ENCODE peak calls at places on chromosomes 13 and 19, in nine cellular contexts. One of them, this sample, is unnamed.

GRCh38 chr13:66424417-66424816 is 805.7 kb downstream of the PCDH9 start:
- DNase-seq in AG04450: peak
- DNase-seq in EL: peak
- DNase-seq in iris pigment epithelial cell: peak
- DNase-seq in SJSA1: no peak
- DNase-seq in substantia nigra: no peak
- DNase-seq in HFFc6: peak
- DNase-seq in HTR-8/SVneo: no peak
- DNase-seq in stimulated activated CD4-positive, alpha-beta T cell treated with anti-CD3 and anti-CD28 coated beads, Interleukin-4, amount 100 ng/mL, for 1 hour: no peak
- DNase-seq in this sample: no peak

GRCh38 chr19:13812544-13812943 is 17.3 kb downstream of the ZSWIM4 start:
- DNase-seq in AG04450: no peak
- DNase-seq in EL: no peak
- DNase-seq in iris pigment epithelial cell: no peak
- DNase-seq in SJSA1: no peak
- DNase-seq in substantia nigra: no peak
- DNase-seq in HFFc6: no peak
- DNase-seq in HTR-8/SVneo: no peak
- DNase-seq in stimulated activated CD4-positive, alpha-beta T cell treated with anti-CD3 and anti-CD28 coated beads, Interleukin-4, amount 100 ng/mL, for 1 hour: no peak
- DNase-seq in this sample: no peak

GRCh38 chr19:40392894-40393517 is 3.0 kb upstream of the HIPK4 start:
- DNase-seq in AG04450: no peak
- DNase-seq in EL: no peak
- DNase-seq in iris pigment epithelial cell: no peak
- DNase-seq in SJSA1: no peak
- DNase-seq in substantia nigra: no peak
- DNase-seq in HFFc6: no peak
- DNase-seq in HTR-8/SVneo: peak
- DNase-seq in stimulated activated CD4-positive, alpha-beta T cell treated with anti-CD3 and anti-CD28 coated beads, Interleukin-4, amount 100 ng/mL, for 1 hour: no peak
- DNase-seq in this sample: no peak

GRCh38 chr19:56301886-56302620 is 12.6 kb downstream of the ZSCAN5A start:
- DNase-seq in AG04450: no peak
- DNase-seq in EL: no peak
- DNase-seq in iris pigment epithelial cell: no peak
- DNase-seq in SJSA1: no peak
- DNase-seq in substantia nigra: no peak
- DNase-seq in HFFc6: no peak
- DNase-seq in HTR-8/SVneo: no peak
- DNase-seq in stimulated activated CD4-positive, alpha-beta T cell treated with anti-CD3 and anti-CD28 coated beads, Interleukin-4, amount 100 ng/mL, for 1 hour: no peak
- DNase-seq in this sample: no peak

GRCh38 chr13:74574964-74575728 is 440.9 kb upstream of the KLF12 start:
- DNase-seq in AG04450: no peak
- DNase-seq in EL: no peak
- DNase-seq in iris pigment epithelial cell: no peak
- DNase-seq in SJSA1: no peak
- DNase-seq in substantia nigra: no peak
- DNase-seq in HFFc6: no peak
- DNase-seq in HTR-8/SVneo: no peak
- DNase-seq in stimulated activated CD4-positive, alpha-beta T cell treated with anti-CD3 and anti-CD28 coated beads, Interleukin-4, amount 100 ng/mL, for 1 hour: no peak
- DNase-seq in this sample: no peak

GRCh38 chr19:31641591-31641990 is 292.4 kb upstream of the TSHZ3 start:
- DNase-seq in AG04450: no peak
- DNase-seq in EL: no peak
- DNase-seq in iris pigment epithelial cell: no peak
- DNase-seq in SJSA1: no peak
- DNase-seq in substantia nigra: no peak
- DNase-seq in HFFc6: no peak
- DNase-seq in HTR-8/SVneo: no peak
- DNase-seq in stimulated activated CD4-positive, alpha-beta T cell treated with anti-CD3 and anti-CD28 coated beads, Interleukin-4, amount 100 ng/mL, for 1 hour: no peak
- DNase-seq in this sample: no peak

GRCh38 chr13:41554626-41555386 is 97.5 kb downstream of the RGCC start:
- DNase-seq in AG04450: no peak
- DNase-seq in EL: no peak
- DNase-seq in iris pigment epithelial cell: no peak
- DNase-seq in SJSA1: no peak
- DNase-seq in substantia nigra: no peak
- DNase-seq in HFFc6: no peak
- DNase-seq in HTR-8/SVneo: no peak
- DNase-seq in stimulated activated CD4-positive, alpha-beta T cell treated with anti-CD3 and anti-CD28 coated beads, Interleukin-4, amount 100 ng/mL, for 1 hour: no peak
- DNase-seq in this sample: peak

GRCh38 chr13:112067871-112068305 is 939 bp downstream of the SOX1 start:
- DNase-seq in AG04450: no peak
- DNase-seq in EL: no peak
- DNase-seq in iris pigment epithelial cell: peak
- DNase-seq in SJSA1: no peak
- DNase-seq in substantia nigra: no peak
- DNase-seq in HFFc6: no peak
- DNase-seq in HTR-8/SVneo: no peak
- DNase-seq in stimulated activated CD4-positive, alpha-beta T cell treated with anti-CD3 and anti-CD28 coated beads, Interleukin-4, amount 100 ng/mL, for 1 hour: no peak
- DNase-seq in this sample: no peak

GRCh38 chr13:49711218-49711863 is 20.1 kb upstream of the EBPL start:
- DNase-seq in AG04450: peak
- DNase-seq in EL: peak
- DNase-seq in iris pigment epithelial cell: peak
- DNase-seq in SJSA1: no peak
- DNase-seq in substantia nigra: no peak
- DNase-seq in HFFc6: peak
- DNase-seq in HTR-8/SVneo: no peak
- DNase-seq in stimulated activated CD4-positive, alpha-beta T cell treated with anti-CD3 and anti-CD28 coated beads, Interleukin-4, amount 100 ng/mL, for 1 hour: no peak
- DNase-seq in this sample: no peak

GRCh38 chr13:39036212-39036611 is 1.7 kb downstream of the PROSER1 start:
- DNase-seq in AG04450: no peak
- DNase-seq in EL: peak
- DNase-seq in iris pigment epithelial cell: peak
- DNase-seq in SJSA1: no peak
- DNase-seq in substantia nigra: no peak
- DNase-seq in HFFc6: no peak
- DNase-seq in HTR-8/SVneo: no peak
- DNase-seq in stimulated activated CD4-positive, alpha-beta T cell treated with anti-CD3 and anti-CD28 coated beads, Interleukin-4, amount 100 ng/mL, for 1 hour: no peak
- DNase-seq in this sample: no peak

GRCh38 chr13:27006519-27007161 is 165.0 kb downstream of the USP12 start:
- DNase-seq in AG04450: no peak
- DNase-seq in EL: peak
- DNase-seq in iris pigment epithelial cell: peak
- DNase-seq in SJSA1: no peak
- DNase-seq in substantia nigra: no peak
- DNase-seq in HFFc6: peak
- DNase-seq in HTR-8/SVneo: no peak
- DNase-seq in stimulated activated CD4-positive, alpha-beta T cell treated with anti-CD3 and anti-CD28 coated beads, Interleukin-4, amount 100 ng/mL, for 1 hour: no peak
- DNase-seq in this sample: no peak

GRCh38 chr19:19267305-19267704 is 5.8 kb downstream of the TM6SF2 start:
- DNase-seq in AG04450: no peak
- DNase-seq in EL: no peak
- DNase-seq in iris pigment epithelial cell: no peak
- DNase-seq in SJSA1: no peak
- DNase-seq in substantia nigra: no peak
- DNase-seq in HFFc6: no peak
- DNase-seq in HTR-8/SVneo: no peak
- DNase-seq in stimulated activated CD4-positive, alpha-beta T cell treated with anti-CD3 and anti-CD28 coated beads, Interleukin-4, amount 100 ng/mL, for 1 hour: no peak
- DNase-seq in this sample: no peak

GRCh38 chr13:66021846-66022245 is 1208.3 kb downstream of the PCDH9 start:
- DNase-seq in AG04450: no peak
- DNase-seq in EL: no peak
- DNase-seq in iris pigment epithelial cell: no peak
- DNase-seq in SJSA1: no peak
- DNase-seq in substantia nigra: no peak
- DNase-seq in HFFc6: no peak
- DNase-seq in HTR-8/SVneo: no peak
- DNase-seq in stimulated activated CD4-positive, alpha-beta T cell treated with anti-CD3 and anti-CD28 coated beads, Interleukin-4, amount 100 ng/mL, for 1 hour: no peak
- DNase-seq in this sample: no peak

GRCh38 chr19:49932731-49933131 is 3.4 kb upstream of the NUP62 start:
- DNase-seq in AG04450: no peak
- DNase-seq in EL: no peak
- DNase-seq in iris pigment epithelial cell: no peak
- DNase-seq in SJSA1: no peak
- DNase-seq in substantia nigra: no peak
- DNase-seq in HFFc6: no peak
- DNase-seq in HTR-8/SVneo: no peak
- DNase-seq in stimulated activated CD4-positive, alpha-beta T cell treated with anti-CD3 and anti-CD28 coated beads, Interleukin-4, amount 100 ng/mL, for 1 hour: no peak
- DNase-seq in this sample: no peak

GRCh38 chr19:15452111-15453047 is 2.6 kb upstream of the WIZ start:
- DNase-seq in AG04450: peak
- DNase-seq in EL: peak
- DNase-seq in iris pigment epithelial cell: peak
- DNase-seq in SJSA1: peak
- DNase-seq in substantia nigra: peak
- DNase-seq in HFFc6: no peak
- DNase-seq in HTR-8/SVneo: peak
- DNase-seq in stimulated activated CD4-positive, alpha-beta T cell treated with anti-CD3 and anti-CD28 coated beads, Interleukin-4, amount 100 ng/mL, for 1 hour: peak
- DNase-seq in this sample: no peak

GRCh38 chr19:38665950-38666661 is 18.7 kb downstream of the ACTN4 start:
- DNase-seq in AG04450: no peak
- DNase-seq in EL: peak
- DNase-seq in iris pigment epithelial cell: no peak
- DNase-seq in SJSA1: peak
- DNase-seq in substantia nigra: no peak
- DNase-seq in HFFc6: peak
- DNase-seq in HTR-8/SVneo: no peak
- DNase-seq in stimulated activated CD4-positive, alpha-beta T cell treated with anti-CD3 and anti-CD28 coated beads, Interleukin-4, amount 100 ng/mL, for 1 hour: no peak
- DNase-seq in this sample: no peak

GRCh38 chr13:42729857-42730402 is 51.5 kb upstream of the FAM216B start:
- DNase-seq in AG04450: no peak
- DNase-seq in EL: no peak
- DNase-seq in iris pigment epithelial cell: no peak
- DNase-seq in SJSA1: no peak
- DNase-seq in substantia nigra: no peak
- DNase-seq in HFFc6: no peak
- DNase-seq in HTR-8/SVneo: no peak
- DNase-seq in stimulated activated CD4-positive, alpha-beta T cell treated with anti-CD3 and anti-CD28 coated beads, Interleukin-4, amount 100 ng/mL, for 1 hour: no peak
- DNase-seq in this sample: no peak

GRCh38 chr13:51136276-51136980 is 25.4 kb upstream of the C13orf42 start:
- DNase-seq in AG04450: no peak
- DNase-seq in EL: no peak
- DNase-seq in iris pigment epithelial cell: no peak
- DNase-seq in SJSA1: no peak
- DNase-seq in substantia nigra: no peak
- DNase-seq in HFFc6: no peak
- DNase-seq in HTR-8/SVneo: no peak
- DNase-seq in stimulated activated CD4-positive, alpha-beta T cell treated with anti-CD3 and anti-CD28 coated beads, Interleukin-4, amount 100 ng/mL, for 1 hour: no peak
- DNase-seq in this sample: no peak

GRCh38 chr13:60583196-60583908 is 186.3 kb downstream of the TDRD3 start:
- DNase-seq in AG04450: no peak
- DNase-seq in EL: peak
- DNase-seq in iris pigment epithelial cell: peak
- DNase-seq in SJSA1: peak
- DNase-seq in substantia nigra: no peak
- DNase-seq in HFFc6: peak
- DNase-seq in HTR-8/SVneo: no peak
- DNase-seq in stimulated activated CD4-positive, alpha-beta T cell treated with anti-CD3 and anti-CD28 coated beads, Interleukin-4, amount 100 ng/mL, for 1 hour: no peak
- DNase-seq in this sample: no peak

GRCh38 chr19:19670070-19670551 is 1.5 kb downstream of the ZNF101 start:
- DNase-seq in AG04450: no peak
- DNase-seq in EL: peak
- DNase-seq in iris pigment epithelial cell: no peak
- DNase-seq in SJSA1: no peak
- DNase-seq in substantia nigra: no peak
- DNase-seq in HFFc6: no peak
- DNase-seq in HTR-8/SVneo: no peak
- DNase-seq in stimulated activated CD4-positive, alpha-beta T cell treated with anti-CD3 and anti-CD28 coated beads, Interleukin-4, amount 100 ng/mL, for 1 hour: no peak
- DNase-seq in this sample: no peak

GRCh38 chr13:92303428-92303827 is 905.0 kb downstream of the GPC5 start:
- DNase-seq in AG04450: peak
- DNase-seq in EL: no peak
- DNase-seq in iris pigment epithelial cell: peak
- DNase-seq in SJSA1: no peak
- DNase-seq in substantia nigra: no peak
- DNase-seq in HFFc6: no peak
- DNase-seq in HTR-8/SVneo: no peak
- DNase-seq in stimulated activated CD4-positive, alpha-beta T cell treated with anti-CD3 and anti-CD28 coated beads, Interleukin-4, amount 100 ng/mL, for 1 hour: no peak
- DNase-seq in this sample: no peak

GRCh38 chr13:25678398-25678797 is 306.6 kb downstream of the ATP8A2 start:
- DNase-seq in AG04450: no peak
- DNase-seq in EL: no peak
- DNase-seq in iris pigment epithelial cell: no peak
- DNase-seq in SJSA1: no peak
- DNase-seq in substantia nigra: no peak
- DNase-seq in HFFc6: no peak
- DNase-seq in HTR-8/SVneo: no peak
- DNase-seq in stimulated activated CD4-positive, alpha-beta T cell treated with anti-CD3 and anti-CD28 coated beads, Interleukin-4, amount 100 ng/mL, for 1 hour: peak
- DNase-seq in this sample: no peak

GRCh38 chr13:26011996-26012688 is 39.7 kb downstream of the SHISA2 start:
- DNase-seq in AG04450: no peak
- DNase-seq in EL: no peak
- DNase-seq in iris pigment epithelial cell: no peak
- DNase-seq in SJSA1: no peak
- DNase-seq in substantia nigra: no peak
- DNase-seq in HFFc6: no peak
- DNase-seq in HTR-8/SVneo: no peak
- DNase-seq in stimulated activated CD4-positive, alpha-beta T cell treated with anti-CD3 and anti-CD28 coated beads, Interleukin-4, amount 100 ng/mL, for 1 hour: peak
- DNase-seq in this sample: no peak

GRCh38 chr19:13055213-13056051 is 47.2 kb downstream of the LYL1 start:
- DNase-seq in AG04450: peak
- DNase-seq in EL: peak
- DNase-seq in iris pigment epithelial cell: peak
- DNase-seq in SJSA1: peak
- DNase-seq in substantia nigra: no peak
- DNase-seq in HFFc6: peak
- DNase-seq in HTR-8/SVneo: peak
- DNase-seq in stimulated activated CD4-positive, alpha-beta T cell treated with anti-CD3 and anti-CD28 coated beads, Interleukin-4, amount 100 ng/mL, for 1 hour: no peak
- DNase-seq in this sample: no peak

GRCh38 chr19:39828015-39828633 is 5.8 kb downstream of the DYRK1B start:
- DNase-seq in AG04450: no peak
- DNase-seq in EL: no peak
- DNase-seq in iris pigment epithelial cell: no peak
- DNase-seq in SJSA1: no peak
- DNase-seq in substantia nigra: no peak
- DNase-seq in HFFc6: no peak
- DNase-seq in HTR-8/SVneo: no peak
- DNase-seq in stimulated activated CD4-positive, alpha-beta T cell treated with anti-CD3 and anti-CD28 coated beads, Interleukin-4, amount 100 ng/mL, for 1 hour: no peak
- DNase-seq in this sample: no peak

GRCh38 chr19:45153339-45154063 is 7.3 kb downstream of the NKPD1 start:
- DNase-seq in AG04450: no peak
- DNase-seq in EL: peak
- DNase-seq in iris pigment epithelial cell: peak
- DNase-seq in SJSA1: no peak
- DNase-seq in substantia nigra: peak
- DNase-seq in HFFc6: no peak
- DNase-seq in HTR-8/SVneo: no peak
- DNase-seq in stimulated activated CD4-positive, alpha-beta T cell treated with anti-CD3 and anti-CD28 coated beads, Interleukin-4, amount 100 ng/mL, for 1 hour: peak
- DNase-seq in this sample: peak

GRCh38 chr13:71087006-71087405 is 780.0 kb downstream of the DACH1 start:
- DNase-seq in AG04450: no peak
- DNase-seq in EL: no peak
- DNase-seq in iris pigment epithelial cell: no peak
- DNase-seq in SJSA1: no peak
- DNase-seq in substantia nigra: no peak
- DNase-seq in HFFc6: no peak
- DNase-seq in HTR-8/SVneo: no peak
- DNase-seq in stimulated activated CD4-positive, alpha-beta T cell treated with anti-CD3 and anti-CD28 coated beads, Interleukin-4, amount 100 ng/mL, for 1 hour: no peak
- DNase-seq in this sample: no peak

GRCh38 chr13:33380487-33381079 is 95.0 kb upstream of the STARD13 start:
- DNase-seq in AG04450: no peak
- DNase-seq in EL: no peak
- DNase-seq in iris pigment epithelial cell: no peak
- DNase-seq in SJSA1: no peak
- DNase-seq in substantia nigra: no peak
- DNase-seq in HFFc6: no peak
- DNase-seq in HTR-8/SVneo: no peak
- DNase-seq in stimulated activated CD4-positive, alpha-beta T cell treated with anti-CD3 and anti-CD28 coated beads, Interleukin-4, amount 100 ng/mL, for 1 hour: no peak
- DNase-seq in this sample: no peak

GRCh38 chr13:29266743-29267142 is 328.7 kb downstream of the SLC7A1 start:
- DNase-seq in AG04450: no peak
- DNase-seq in EL: no peak
- DNase-seq in iris pigment epithelial cell: no peak
- DNase-seq in SJSA1: no peak
- DNase-seq in substantia nigra: no peak
- DNase-seq in HFFc6: no peak
- DNase-seq in HTR-8/SVneo: no peak
- DNase-seq in stimulated activated CD4-positive, alpha-beta T cell treated with anti-CD3 and anti-CD28 coated beads, Interleukin-4, amount 100 ng/mL, for 1 hour: no peak
- DNase-seq in this sample: no peak

GRCh38 chr13:87878706-87879105 is 207.5 kb downstream of the SLITRK5 start:
- DNase-seq in AG04450: no peak
- DNase-seq in EL: no peak
- DNase-seq in iris pigment epithelial cell: no peak
- DNase-seq in SJSA1: no peak
- DNase-seq in substantia nigra: no peak
- DNase-seq in HFFc6: no peak
- DNase-seq in HTR-8/SVneo: no peak
- DNase-seq in stimulated activated CD4-positive, alpha-beta T cell treated with anti-CD3 and anti-CD28 coated beads, Interleukin-4, amount 100 ng/mL, for 1 hour: no peak
- DNase-seq in this sample: no peak

GRCh38 chr19:5621311-5621944 is 1.1 kb downstream of the SAFB2 start:
- DNase-seq in AG04450: no peak
- DNase-seq in EL: no peak
- DNase-seq in iris pigment epithelial cell: no peak
- DNase-seq in SJSA1: no peak
- DNase-seq in substantia nigra: peak
- DNase-seq in HFFc6: no peak
- DNase-seq in HTR-8/SVneo: no peak
- DNase-seq in stimulated activated CD4-positive, alpha-beta T cell treated with anti-CD3 and anti-CD28 coated beads, Interleukin-4, amount 100 ng/mL, for 1 hour: peak
- DNase-seq in this sample: no peak